ENCODE peak calls at places on chromosome 4, in ten cellular contexts. G, S, O, X, A, N, H, W, Y and Z are unnamed samples.

GRCh38 chr4:2058264-2059033 is 678 bp upstream of the NAT8L start:
- DNase-seq in G (peak; percentile 41), S (no peak), O (no peak), X (no peak), A (no peak), N (no peak), H (no peak), W (no peak), Y (no peak), Z (no peak)

GRCh38 chr4:186900232-186900900 is 176.7 kb upstream of the FAT1 start:
- DNase-seq in G (no peak), S (peak; percentile 24), O (no peak), X (no peak), A (peak; percentile 55), N (no peak), H (peak; percentile 61), W (no peak), Y (peak; percentile 87), Z (peak; percentile 86)

GRCh38 chr4:2830632-2831610 is 12.7 kb upstream of the ADD1 start:
- DNase-seq in G (no peak), S (no peak), O (peak; percentile 6), X (no peak), A (no peak), N (no peak), H (no peak), W (no peak), Y (no peak), Z (no peak)

GRCh38 chr4:140122891-140123290 is 31.1 kb downstream of the MAML3 start:
- DNase-seq in G (no peak), S (no peak), O (no peak), X (no peak), A (no peak), N (no peak), H (no peak), W (no peak), Y (no peak), Z (no peak)

GRCh38 chr4:53644607-53645006 is 53.3 kb upstream of the LNX1 start:
- DNase-seq in G (peak; percentile 90), S (no peak), O (peak; percentile 88), X (peak; percentile 97), A (no peak), N (no peak), H (peak; percentile 94), W (no peak), Y (no peak), Z (no peak)

GRCh38 chr4:177239878-177240277 is 69.8 kb upstream of the NEIL3 start:
- DNase-seq in G (no peak), S (no peak), O (no peak), X (no peak), A (peak; percentile 55), N (no peak), H (no peak), W (no peak), Y (peak; percentile 48), Z (no peak)

GRCh38 chr4:109631709-109632108 is 71.5 kb downstream of the CASP6 start:
- DNase-seq in G (no peak), S (no peak), O (no peak), X (peak; percentile 17), A (peak; percentile 64), N (no peak), H (no peak), W (no peak), Y (peak; percentile 4), Z (no peak)

GRCh38 chr4:47690611-47691010 is 147.3 kb downstream of the CORIN start:
- DNase-seq in G (no peak), S (no peak), O (no peak), X (no peak), A (no peak), N (no peak), H (no peak), W (no peak), Y (no peak), Z (no peak)

GRCh38 chr4:74534936-74535335 is 90.0 kb downstream of the AREG start:
- DNase-seq in G (no peak), S (no peak), O (no peak), X (no peak), A (peak; percentile 36), N (no peak), H (no peak), W (no peak), Y (no peak), Z (no peak)

GRCh38 chr4:15402974-15403373 is 24.9 kb upstream of the C1QTNF7 start:
- DNase-seq in G (no peak), S (no peak), O (no peak), X (no peak), A (no peak), N (no peak), H (no peak), W (no peak), Y (no peak), Z (no peak)

GRCh38 chr4:35491093-35491492 is 753.2 kb downstream of the ARAP2 start:
- DNase-seq in G (no peak), S (no peak), O (no peak), X (no peak), A (no peak), N (no peak), H (no peak), W (no peak), Y (no peak), Z (no peak)

GRCh38 chr4:26256016-26256415 is 64.8 kb upstream of the RBPJ start:
- DNase-seq in G (no peak), S (no peak), O (no peak), X (no peak), A (peak; percentile 40), N (no peak), H (no peak), W (no peak), Y (peak; percentile 33), Z (peak; percentile 33)

GRCh38 chr4:150896513-150896912 is 118.6 kb downstream of the LRBA start:
- DNase-seq in G (no peak), S (no peak), O (no peak), X (no peak), A (no peak), N (no peak), H (no peak), W (no peak), Y (no peak), Z (no peak)

DNA sequence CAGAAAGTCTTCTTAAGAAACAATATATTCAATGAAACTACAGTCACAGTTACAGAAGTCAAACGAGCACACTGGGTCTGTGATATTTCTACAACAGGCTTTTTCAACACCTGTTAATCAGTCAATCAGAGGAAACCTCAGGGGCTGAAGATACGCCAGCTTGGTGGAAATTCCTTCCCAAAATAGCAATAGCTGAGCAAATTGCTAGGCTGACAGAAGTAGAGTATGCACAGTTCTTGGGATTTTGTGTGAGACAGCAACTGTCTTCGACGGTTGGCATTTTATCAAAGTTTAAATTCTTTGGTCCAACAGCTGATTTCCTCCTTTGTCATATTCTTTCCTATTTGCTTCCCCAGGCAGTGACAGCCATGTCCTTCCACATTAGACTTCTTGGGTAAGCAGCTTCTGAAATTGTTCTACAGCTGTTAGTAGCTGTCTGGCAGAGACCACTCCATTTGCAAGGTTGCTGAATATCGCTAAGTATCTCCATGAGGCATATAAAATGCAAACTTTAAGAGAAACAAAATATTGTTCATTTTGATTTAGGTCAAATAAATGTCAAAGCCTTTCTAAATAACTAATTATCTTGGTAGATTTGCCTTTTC is 8.0 kb upstream of the PALLD start:
- DNase-seq in G (no peak), S (no peak), O (no peak), X (no peak), A (no peak), N (no peak), H (no peak), W (no peak), Y (no peak), Z (no peak)
- H3K4me3 ChIP-seq in G (no peak overlapping the region), S (no peak overlapping the region), O (no peak overlapping the region), X (no peak overlapping the region), A (no peak overlapping the region), N (no peak overlapping the region), H (no peak overlapping the region), W (no peak overlapping the region), Y (no peak overlapping the region), Z (no peak overlapping the region)

GRCh38 chr4:103996059-103996458 is 276.3 kb upstream of the TACR3 start:
- DNase-seq in G (no peak), S (no peak), O (no peak), X (no peak), A (no peak), N (no peak), H (peak; percentile 71), W (no peak), Y (no peak), Z (peak; percentile 48)

GRCh38 chr4:103994059-103994458 is 274.3 kb upstream of the TACR3 start:
- DNase-seq in G (no peak), S (no peak), O (no peak), X (no peak), A (no peak), N (no peak), H (peak; percentile 56), W (no peak), Y (no peak), Z (peak; percentile 5)

GRCh38 chr4:103998752-103999151 is 279.0 kb upstream of the TACR3 start:
- DNase-seq in G (no peak), S (no peak), O (no peak), X (no peak), A (no peak), N (no peak), H (peak; percentile 18), W (no peak), Y (no peak), Z (no peak)

DNA sequence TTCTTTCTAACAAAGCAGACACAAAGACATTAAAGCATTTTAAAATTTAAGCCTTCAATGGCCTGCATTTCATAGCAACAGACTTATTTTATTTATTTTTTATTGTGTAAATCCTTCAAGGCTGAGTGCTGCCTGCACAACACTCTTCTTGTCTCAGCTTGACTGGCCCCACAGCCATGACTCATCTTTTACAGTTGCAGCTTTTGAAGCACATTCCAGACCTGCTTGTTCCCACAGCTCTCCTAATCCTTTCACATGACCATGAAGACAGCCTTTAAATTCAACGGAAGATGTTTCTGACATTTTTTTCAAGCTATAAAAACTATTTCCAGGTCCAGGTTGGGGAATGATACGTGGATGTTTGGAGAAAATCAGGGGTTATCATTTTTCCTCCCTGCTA is 276.9 kb upstream of the TACR3 start:
- DNase-seq in G (peak; percentile 17), S (no peak), O (no peak), X (peak; percentile 46), A (peak; percentile 12), N (no peak), H (peak; percentile 98), W (no peak), Y (no peak), Z (peak; percentile 88)
- TF ChIP-seq CTCF in G (no peak), S (no peak), O (no peak), X (no peak), A (no peak), N (no peak), H (no peak), W (no peak), Y (no peak), Z (no peak)

DNA sequence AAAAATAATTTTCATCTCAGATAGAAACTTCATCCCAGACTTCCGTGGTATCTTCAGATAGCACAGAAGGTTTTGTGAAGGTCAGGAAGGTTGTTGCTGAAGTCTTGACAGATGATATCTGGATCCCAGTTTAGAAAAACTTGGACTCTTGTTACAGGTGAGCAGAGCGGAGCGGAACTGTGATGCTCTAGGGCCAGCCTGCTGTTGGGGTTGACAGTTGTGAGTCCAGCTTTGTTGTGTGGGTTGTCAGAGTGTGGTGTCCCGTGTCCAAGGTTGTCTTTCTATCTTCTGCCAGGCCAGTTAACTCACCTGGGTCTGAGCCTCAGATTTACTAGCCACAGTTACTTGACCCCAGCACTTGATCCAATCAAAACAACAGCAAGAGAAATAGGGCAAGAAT is 3.9 kb downstream of the SNX25 start:
- DNase-seq in G (no peak), S (no peak), O (no peak), X (no peak), A (no peak), N (no peak), H (no peak), W (no peak), Y (no peak), Z (no peak)
- H3K4me3 ChIP-seq in G (no peak overlapping the region), S (no peak overlapping the region), O (no peak overlapping the region), X (no peak overlapping the region), A (no peak overlapping the region), N (no peak overlapping the region), H (no peak overlapping the region), W (no peak overlapping the region), Y (no peak overlapping the region), Z (no peak overlapping the region)

GRCh38 chr4:81375745-81376144 is 96.0 kb downstream of the RASGEF1B start:
- DNase-seq in G (no peak), S (no peak), O (no peak), X (no peak), A (no peak), N (no peak), H (no peak), W (no peak), Y (no peak), Z (no peak)
- TF ChIP-seq CTCF in G (no peak), S (no peak), O (no peak), X (no peak), A (no peak), N (no peak), H (no peak), W (no peak), Y (no peak), Z (peak; percentile 5)